ENCODE peak calls at places on chromosome 5, in nine cellular contexts. V is H9; G is stimulated activated CD8-positive, alpha-beta memory T cell treated with anti-CD3 and anti-CD28 coated beads, Interleukin-7, amount 100 ng/mL, for 24 hours; W is CD4-positive, alpha-beta T cell; N is activated CD8-positive, alpha-beta memory T cell treated with anti-CD3 and anti-CD28 coated beads for 24 hours; D is activated T-cell treated with anti-CD3 and anti-CD28 coated beads, Interleukin-2, amount 50 U/mL, for 48 hours; C is brain microvascular endothelial cell; S is fibroblast of the aortic adventitia; H is kidney tubule cell. K is an unnamed sample.

GRCh38 chr5:103014983-103015382 is 105.0 kb downstream of the GIN1 start:
- DNase-seq in V (no peak), G (no peak), W (no peak), N (no peak), D (no peak), C (no peak), S (peak), H (no peak), K (no peak)

GRCh38 chr5:15421798-15422456 is 78.1 kb upstream of the FBXL7 start:
- DNase-seq in V (no peak), G (no peak), W (no peak), N (no peak), D (no peak), C (peak), S (peak), H (no peak), K (no peak)

GRCh38 chr5:172005708-172006377 is 595 bp downstream of the FBXW11 start:
- DNase-seq in V (peak), G (no peak), W (no peak), N (peak), D (peak), C (peak), S (no peak), H (peak), K (no peak)

GRCh38 chr5:74503-75109 is 17.4 kb upstream of the PLEKHG4B start:
- DNase-seq in V (no peak), G (no peak), W (no peak), N (no peak), D (no peak), C (no peak), S (no peak), H (no peak), K (no peak)

GRCh38 chr5:160466121-160466520 is 44.5 kb downstream of the PTTG1 start:
- DNase-seq in V (no peak), G (no peak), W (no peak), N (no peak), D (no peak), C (no peak), S (no peak), H (peak), K (no peak)

GRCh38 chr5:161900981-161901380 is 53.1 kb downstream of the GABRA1 start:
- DNase-seq in V (no peak), G (no peak), W (no peak), N (no peak), D (no peak), C (no peak), S (no peak), H (no peak), K (no peak)

GRCh38 chr5:105407190-105407589 is 1844.6 kb upstream of the NUDT12 start:
- DNase-seq in V (no peak), G (no peak), W (no peak), N (no peak), D (no peak), C (no peak), S (no peak), H (no peak), K (no peak)

GRCh38 chr5:68216737-68217231 is 1.2 kb downstream of the PIK3R1 start:
- DNase-seq in V (no peak), G (no peak), W (no peak), N (no peak), D (peak), C (peak), S (peak), H (peak), K (no peak)

GRCh38 chr5:113371788-113372196 is 63.0 kb downstream of the TSSK1B start:
- DNase-seq in V (no peak), G (no peak), W (no peak), N (no peak), D (no peak), C (no peak), S (peak), H (no peak), K (no peak)

GRCh38 chr5:111781200-111781599 is 24.2 kb upstream of the NREP start:
- DNase-seq in V (no peak), G (no peak), W (no peak), N (no peak), D (no peak), C (peak), S (no peak), H (peak), K (no peak)

GRCh38 chr5:167699434-167699833 is 592.0 kb upstream of the WWC1 start:
- DNase-seq in V (peak), G (no peak), W (no peak), N (no peak), D (no peak), C (peak), S (peak), H (peak), K (no peak)

GRCh38 chr5:165892383-165892782 is 2387.0 kb downstream of the MAT2B start:
- DNase-seq in V (no peak), G (no peak), W (no peak), N (no peak), D (no peak), C (no peak), S (no peak), H (no peak), K (no peak)

GRCh38 chr5:40160435-40160834 is 519.3 kb upstream of the PTGER4 start:
- DNase-seq in V (no peak), G (no peak), W (no peak), N (no peak), D (no peak), C (no peak), S (no peak), H (no peak), K (no peak)

GRCh38 chr5:135578685-135579341 is at the start of gene CXCL14:
- DNase-seq in V (peak), G (no peak), W (no peak), N (no peak), D (peak), C (peak), S (peak), H (peak), K (no peak)

GRCh38 chr5:151063136-151063544 is 17.7 kb downstream of the TNIP1 start:
- DNase-seq in V (no peak), G (no peak), W (no peak), N (no peak), D (no peak), C (peak), S (peak), H (peak), K (no peak)

GRCh38 chr5:4700082-4700481 is 440.0 kb upstream of the ADAMTS16 start:
- DNase-seq in V (peak), G (no peak), W (no peak), N (no peak), D (peak), C (peak), S (peak), H (peak), K (no peak)

GRCh38 chr5:151357097-151357496 is 9.7 kb upstream of the SLC36A2 start:
- DNase-seq in V (peak), G (no peak), W (no peak), N (no peak), D (no peak), C (no peak), S (no peak), H (no peak), K (no peak)

GRCh38 chr5:170603578-170604565 is 100.1 kb downstream of the KCNIP1 start:
- DNase-seq in V (peak), G (peak), W (peak), N (peak), D (peak), C (peak), S (peak), H (peak), K (no peak)

GRCh38 chr5:62617943-62618342 is 39.3 kb downstream of the LRRC70 start:
- DNase-seq in V (no peak), G (no peak), W (no peak), N (no peak), D (no peak), C (no peak), S (no peak), H (no peak), K (no peak)

GRCh38 chr5:64914396-64914795 is 145.7 kb downstream of the CWC27 start:
- DNase-seq in V (no peak), G (no peak), W (no peak), N (no peak), D (no peak), C (no peak), S (peak), H (no peak), K (no peak)

GRCh38 chr5:75856056-75856455 is 138.8 kb upstream of the POC5 start:
- DNase-seq in V (no peak), G (no peak), W (no peak), N (no peak), D (no peak), C (no peak), S (no peak), H (no peak), K (no peak)

GRCh38 chr5:80284720-80285119 is 28.9 kb upstream of the SERINC5 start:
- DNase-seq in V (no peak), G (no peak), W (peak), N (no peak), D (no peak), C (no peak), S (no peak), H (no peak), K (no peak)

GRCh38 chr5:30156156-30156555 is 1037.3 kb upstream of the CDH6 start:
- DNase-seq in V (no peak), G (no peak), W (no peak), N (no peak), D (no peak), C (no peak), S (no peak), H (no peak), K (no peak)

GRCh38 chr5:174323878-174324281 is 278.4 kb downstream of the NSG2 start:
- DNase-seq in V (peak), G (no peak), W (no peak), N (no peak), D (no peak), C (peak), S (no peak), H (peak), K (no peak)

GRCh38 chr5:67578011-67578410 is 381.4 kb upstream of the CD180 start:
- DNase-seq in V (no peak), G (no peak), W (no peak), N (no peak), D (no peak), C (no peak), S (no peak), H (no peak), K (no peak)

GRCh38 chr5:90224342-90224741 is 185.2 kb downstream of the CETN3 start:
- DNase-seq in V (no peak), G (no peak), W (no peak), N (no peak), D (no peak), C (no peak), S (no peak), H (no peak), K (no peak)

K was measured in effector CD8-positive, alpha-beta T cell.